ENCODE peak calls at places on chromosomes 2 and 18, in four cellular contexts. J, M, Z and N are unnamed samples.

GRCh38 chr2:176234216-176234615 is 35.0 kb upstream of the MTX2 start:
- DNase-seq in M (no peak), J (no peak), Z (no peak), N (no peak)

GRCh38 chr18:35162995-35163394 is 77.8 kb upstream of the ZNF397 start:
- DNase-seq in M (no peak), Z (no peak), J (peak; percentile 4), N (no peak)

GRCh38 chr2:177165103-177165583 is 47.5 kb upstream of the HNRNPA3 start:
- DNase-seq in J (no peak), Z (peak; percentile 38), M (no peak), N (no peak)

GRCh38 chr2:80968450-80968849 is 663.9 kb upstream of the LRRTM1 start:
- DNase-seq in M (no peak), Z (no peak), J (no peak), N (no peak)

GRCh38 chr2:144466637-144467036 is 53.3 kb downstream of the ZEB2 start:
- DNase-seq in Z (no peak), M (no peak), J (no peak), N (no peak)

GRCh38 chr2:120833127-120833675 is 97.5 kb downstream of the GLI2 start:
- DNase-seq in J (no peak), M (no peak), Z (no peak), N (no peak)

GRCh38 chr2:64327129-64327509 is 126.8 kb upstream of the LGALSL start:
- DNase-seq in J (no peak), Z (no peak), M (no peak), N (no peak)

GRCh38 chr2:229270551-229271410 is at the start of gene PID1:
- DNase-seq in J (no peak), Z (peak; percentile 42), M (no peak), N (no peak)

GRCh38 chr2:9194352-9194751 is 12.3 kb upstream of the ASAP2 start:
- DNase-seq in M (no peak), Z (no peak), J (no peak), N (no peak)

GRCh38 chr2:163347982-163348842 is 387.6 kb downstream of the FIGN start:
- DNase-seq in Z (peak; percentile 72), M (no peak), J (peak; percentile 79), N (peak; percentile 52)

GRCh38 chr2:128636802-128637147 is 318.1 kb upstream of the HS6ST1 start:
- DNase-seq in M (no peak), J (no peak), Z (no peak), N (no peak)

GRCh38 chr2:240466579-240467148 is 31.2 kb downstream of the GPC1 start:
- DNase-seq in Z (peak; percentile 1), J (no peak), M (no peak), N (peak; percentile 28)

GRCh38 chr2:209977386-209978239 is 24.8 kb upstream of the RPE start:
- DNase-seq in M (no peak), J (no peak), Z (no peak), N (no peak)

GRCh38 chr2:38622210-38622609 is 19.5 kb upstream of the HNRNPLL start:
- DNase-seq in M (no peak), J (no peak), Z (peak; percentile 12), N (no peak)

GRCh38 chr2:147482111-147482510 is 362.7 kb upstream of the ACVR2A start:
- DNase-seq in J (no peak), Z (no peak), M (no peak), N (no peak)

GRCh38 chr2:11275910-11276309 is 68.5 kb downstream of the ROCK2 start:
- DNase-seq in M (no peak), Z (no peak), J (no peak), N (no peak)

GRCh38 chr18:78242307-78242643 is 737.3 kb upstream of the SALL3 start:
- DNase-seq in M (no peak), J (no peak), Z (peak; percentile 29), N (peak; percentile 59)

GRCh38 chr2:240920783-240921231 is 14.7 kb downstream of the CROCC2 start:
- DNase-seq in J (no peak), M (peak; percentile 16), Z (peak; percentile 1), N (no peak)

GRCh38 chr2:242020196-242021004 is 150.9 kb downstream of the RTP5 start:
- DNase-seq in M (no peak), Z (peak; percentile 53), J (no peak), N (no peak)